ENCODE peak calls at places on chromosomes 2 and 18, in six cellular contexts. D is PC-3, V is AG04450, X is NT2/D1, C is heart right ventricle, O is lower lobe of right lung. G is an unnamed sample. For H3K27me3, the result is how much of the 10 kb centered on the place peaks cover.

GRCh38 chr18:6106116-6106645 is 210.9 kb upstream of the TMEM200C start:
- DNase-seq in D (no peak), V (no peak), X (no peak), C (no peak), O (no peak), G (no peak)

GRCh38 chr2:136404925-136405324 is 287.0 kb upstream of the CXCR4 start:
- DNase-seq in D (no peak), V (no peak), X (no peak), C (no peak), O (no peak), G (no peak)

GRCh38 chr18:46174317-46175039 is 70.3 kb downstream of the HAUS1 start:
- DNase-seq in D (no peak), V (no peak), X (no peak), C (no peak), O (peak), G (peak)

GRCh38 chr2:191791953-191792560 is 54.8 kb downstream of the CAVIN2 start:
- DNase-seq in D (no peak), V (no peak), X (no peak), C (no peak), O (no peak), G (no peak)

GRCh38 chr18:57772387-57772799 is 30.7 kb downstream of the ATP8B1 start:
- DNase-seq in D (peak), V (no peak), X (no peak), C (no peak), O (no peak), G (no peak)

GRCh38 chr2:20609349-20609994 is 41.4 kb downstream of the HS1BP3 start:
- DNase-seq in D (peak), V (no peak), X (no peak), C (peak), O (peak), G (peak)

GRCh38 chr18:26506012-26506411 is 42.3 kb downstream of the KCTD1 start:
- DNase-seq in D (no peak), V (no peak), X (no peak), C (no peak), O (no peak), G (no peak)

GRCh38 chr2:27737676-27738348 is 33.7 kb upstream of the MRPL33 start:
- DNase-seq in D (no peak), V (peak), X (no peak), C (no peak), O (no peak), G (no peak)

GRCh38 chr2:29900971-29901633 is 20.3 kb downstream of the ALK start:
- DNase-seq in D (no peak), V (no peak), X (no peak), C (no peak), O (no peak), G (no peak)
- H3K27me3 ChIP-seq in D (under half), V (under half), X (half or more), C (under half), O (under half), G (under half)

DNA sequence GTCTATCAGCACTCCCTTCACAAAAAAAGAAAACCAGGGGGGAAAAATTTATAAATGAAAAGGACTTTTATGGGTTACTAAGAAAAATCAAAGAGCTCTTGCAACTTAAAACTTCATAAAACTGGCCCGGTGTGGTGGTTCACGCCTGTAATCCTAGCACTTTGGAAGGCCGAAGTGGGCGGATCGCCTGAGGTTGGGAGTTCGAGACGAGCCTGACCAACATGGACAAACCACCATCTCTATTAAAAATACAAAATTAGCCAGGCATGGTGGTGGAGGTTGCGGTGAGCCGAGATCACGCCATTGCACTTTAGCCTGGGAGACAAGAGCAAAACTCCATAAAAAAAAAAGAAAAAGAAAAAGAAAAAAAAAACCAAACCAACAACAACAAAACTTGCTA is 1.7 kb downstream of the DIPK1C start:
- DNase-seq in D (no peak), V (no peak), X (no peak), C (no peak), O (no peak), G (no peak)
- H3K27me3 ChIP-seq in D (half or more), V (half or more), X (under half), C (under half), O (half or more), G (under half)

GRCh38 chr2:238793351-238793750 is 54.5 kb upstream of the TWIST2 start:
- DNase-seq in D (no peak), V (no peak), X (no peak), C (no peak), O (no peak), G (no peak)
- H3K27me3 ChIP-seq in D (under half), V (under half), X (under half), C (under half), O (under half), G (under half)

GRCh38 chr18:11119550-11119949 is 29.8 kb downstream of the PIEZO2 start:
- DNase-seq in D (no peak), V (no peak), X (no peak), C (no peak), O (no peak), G (no peak)
- H3K27me3 ChIP-seq in D (half or more), V (under half), X (under half), C (under half), O (under half), G (under half)

GRCh38 chr18:80172056-80172455 is 63.0 kb downstream of the ADNP2 start:
- DNase-seq in D (no peak), V (no peak), X (no peak), C (no peak), O (no peak), G (no peak)

GRCh38 chr18:80173060-80173459 is 64.0 kb downstream of the ADNP2 start:
- DNase-seq in D (no peak), V (no peak), X (no peak), C (no peak), O (peak), G (no peak)

GRCh38 chr18:80170395-80171094 is 61.5 kb downstream of the ADNP2 start:
- DNase-seq in D (no peak), V (no peak), X (no peak), C (no peak), O (peak), G (no peak)

GRCh38 chr18:80169607-80170006 is 60.5 kb downstream of the ADNP2 start:
- DNase-seq in D (peak), V (no peak), X (no peak), C (no peak), O (peak), G (no peak)

DNA sequence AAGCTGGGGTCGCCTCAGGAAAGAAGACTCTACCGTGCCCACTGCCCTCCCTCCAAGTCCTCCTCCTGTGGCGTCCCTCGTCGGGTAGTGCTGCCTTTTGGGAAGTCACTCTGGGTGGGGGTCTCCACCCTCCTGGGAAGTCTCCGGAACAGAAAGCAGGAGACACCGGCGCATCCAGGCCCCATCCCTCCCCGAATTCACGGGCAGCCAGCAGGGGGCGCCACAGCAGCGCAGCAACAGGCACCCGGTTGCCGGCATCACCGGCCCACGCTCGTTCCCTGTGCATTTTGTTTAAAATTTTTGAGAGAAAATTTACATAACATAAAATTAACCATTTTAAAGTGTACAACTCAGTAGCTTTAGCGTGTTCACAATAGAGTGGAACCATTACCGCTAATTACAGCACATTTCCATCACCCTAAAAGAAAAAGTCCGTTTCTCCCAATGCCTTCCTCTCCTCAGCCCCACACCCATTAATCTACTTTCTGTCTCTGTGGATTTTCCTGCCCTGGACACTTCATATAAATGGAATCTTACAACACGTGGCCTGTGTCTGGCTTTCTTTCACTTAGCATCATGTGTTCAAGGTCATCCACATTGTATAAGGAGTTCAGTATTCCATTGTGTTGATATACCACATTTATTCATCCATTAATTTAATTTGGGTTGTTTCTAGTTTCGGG is 62.3 kb downstream of the ADNP2 start:
- DNase-seq in D (peak), V (peak), X (no peak), C (peak), O (peak), G (peak)
- H3K27me3 ChIP-seq in D (under half), V (under half), X (under half), C (under half), O (under half), G (under half)

GRCh38 chr2:129441610-129442009 is 537.9 kb upstream of the RAB6C start:
- DNase-seq in D (no peak), V (no peak), X (no peak), C (no peak), O (no peak), G (no peak)
- H3K27me3 ChIP-seq in D (under half), V (under half), X (under half), C (under half), O (under half), G (under half)

DNA sequence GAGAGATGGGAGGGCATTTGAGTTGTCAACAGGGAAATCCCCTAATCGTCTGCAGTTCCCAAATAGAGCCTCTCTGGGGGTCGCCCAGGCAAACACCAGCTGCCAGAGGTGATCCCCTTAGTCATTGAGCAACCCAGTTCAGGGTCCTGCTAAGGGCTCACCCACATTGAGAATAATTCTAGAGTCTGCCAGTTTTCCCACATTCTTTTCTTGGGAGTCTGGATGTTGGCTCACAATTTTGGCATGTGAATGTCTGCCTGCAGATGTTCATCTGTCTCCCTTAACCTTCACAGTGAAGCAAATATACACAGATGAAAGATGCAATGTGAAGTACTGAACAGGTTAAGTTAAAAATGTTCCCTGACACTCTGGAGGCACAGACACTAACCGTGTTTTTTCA is 11.4 kb upstream of the SMIM21 start:
- DNase-seq in D (no peak), V (no peak), X (no peak), C (no peak), O (no peak), G (no peak)
- H3K27me3 ChIP-seq in D (half or more), V (under half), X (under half), C (under half), O (under half), G (under half)

DNA sequence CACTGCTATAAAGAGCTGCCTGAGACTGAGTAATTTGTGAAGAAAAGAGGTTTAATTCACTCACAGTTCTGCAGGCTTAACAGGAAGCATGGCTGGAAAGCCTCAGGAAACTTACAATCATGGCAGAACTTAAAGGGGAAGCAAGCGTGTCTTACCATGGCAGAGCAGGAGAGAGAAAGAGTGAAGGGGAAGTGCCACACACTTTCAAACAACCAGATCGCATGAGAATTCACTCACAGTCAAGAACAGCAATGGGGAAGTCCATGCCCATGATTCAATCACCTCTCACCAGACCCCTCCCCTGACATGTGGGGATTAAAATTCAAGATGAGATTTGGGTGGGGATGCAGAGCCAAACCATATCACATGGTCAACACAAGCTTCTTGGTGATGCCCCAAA is 34.7 kb upstream of the CDK5R2 start:
- DNase-seq in D (no peak), V (no peak), X (no peak), C (no peak), O (no peak), G (no peak)
- H3K27me3 ChIP-seq in D (under half), V (under half), X (under half), C (under half), O (under half), G (under half)

G was measured in aorta.